ENCODE peak calls at places on chromosome 15, in six cellular contexts. G is GM23338, S is HCT116, J is neural progenitor cell, U is IMR-90, X is H9. A is an unnamed sample.

GRCh38 chr15:49620174-49620573 is 444 bp downstream of the FAM227B start:
- DNase-seq in J (no peak), U (peak), S (no peak), X (no peak), G (peak), A (no peak)

GRCh38 chr15:39657181-39657580 is 76.3 kb downstream of the THBS1 start:
- DNase-seq in U (no peak), G (no peak), S (no peak), X (no peak), J (no peak), A (no peak)

GRCh38 chr15:72892986-72893385 is 109.4 kb upstream of the ADPGK start:
- DNase-seq in S (no peak), J (no peak), X (no peak), U (no peak), G (no peak), A (no peak)

GRCh38 chr15:98139337-98139736 is 178.8 kb downstream of the ARRDC4 start:
- DNase-seq in X (no peak), S (no peak), G (no peak), J (no peak), U (no peak), A (no peak)

GRCh38 chr15:61227269-61228024 is 1.7 kb downstream of the RORA start:
- DNase-seq in X (peak), J (peak), S (no peak), G (peak), U (peak), A (no peak)

GRCh38 chr15:75043509-75044257 is 20.3 kb downstream of the PPCDC start:
- DNase-seq in U (peak), G (no peak), J (no peak), S (no peak), X (no peak), A (no peak)

GRCh38 chr15:74320358-74321247 is 46.8 kb downstream of the CYP11A1 start:
- DNase-seq in G (peak), X (peak), U (peak), J (peak), S (peak), A (no peak)

GRCh38 chr15:101049856-101050646 is 130.9 kb downstream of the LRRK1 start:
- DNase-seq in G (no peak), U (no peak), S (no peak), X (no peak), J (no peak), A (no peak)

GRCh38 chr15:36067483-36068274 is 511.7 kb upstream of the CDIN1 start:
- DNase-seq in S (no peak), G (no peak), J (no peak), U (no peak), X (no peak), A (no peak)

GRCh38 chr15:75843618-75844610 is 667 bp downstream of the UBE2Q2 start:
- DNase-seq in G (peak), X (peak), U (peak), J (peak), S (no peak), A (no peak)

GRCh38 chr15:70192041-70192440 is 94.3 kb upstream of the TLE3 start:
- DNase-seq in U (no peak), G (no peak), J (no peak), X (no peak), S (no peak), A (no peak)

GRCh38 chr15:61155741-61156700 is 73.1 kb downstream of the RORA start:
- DNase-seq in S (no peak), X (no peak), J (no peak), G (peak), U (no peak), A (no peak)

GRCh38 chr15:70066422-70066821 is 31.3 kb downstream of the TLE3 start:
- DNase-seq in J (no peak), X (no peak), U (peak), G (no peak), S (no peak), A (no peak)

GRCh38 chr15:22786868-22787698 is 639 bp downstream of the NIPA1 start:
- DNase-seq in S (no peak), X (peak), U (no peak), J (peak), G (peak), A (no peak)

GRCh38 chr15:30859091-30859874 is 44.4 kb upstream of the FAN1 start:
- DNase-seq in J (peak), X (no peak), S (peak), U (peak), G (peak), A (no peak)

GRCh38 chr15:88258021-88258641 is 1.6 kb upstream of the NTRK3 start:
- DNase-seq in G (peak), S (peak), U (no peak), J (peak), X (peak), A (no peak)

GRCh38 chr15:60351066-60351465 is 46.7 kb downstream of the ANXA2 start:
- DNase-seq in G (no peak), U (no peak), X (no peak), J (no peak), S (no peak), A (peak)

GRCh38 chr15:70855764-70856163 is 1.8 kb upstream of the LARP6 start:
- DNase-seq in J (no peak), X (no peak), G (no peak), S (no peak), U (peak), A (no peak)

GRCh38 chr15:28127036-28127435 is 27.9 kb upstream of the OCA2 start:
- DNase-seq in U (no peak), S (no peak), G (no peak), X (no peak), J (no peak), A (no peak)

GRCh38 chr15:70088427-70088826 is 9.3 kb downstream of the TLE3 start:
- DNase-seq in J (no peak), X (no peak), S (no peak), U (no peak), G (no peak), A (no peak)

GRCh38 chr15:37106490-37107001 is 6.2 kb upstream of the MEIS2 start:
- DNase-seq in J (peak), U (peak), X (peak), S (no peak), G (peak), A (no peak)

GRCh38 chr15:101811902-101812301 is at the start of gene OR4F15:
- DNase-seq in X (no peak), G (no peak), J (no peak), U (no peak), S (no peak), A (no peak)

GRCh38 chr15:98728107-98728810 is 79.9 kb downstream of the IGF1R start:
- DNase-seq in G (no peak), U (no peak), X (no peak), J (no peak), S (no peak), A (no peak)

GRCh38 chr15:94075349-94075748 is 156.0 kb upstream of the MCTP2 start:
- DNase-seq in J (no peak), G (no peak), U (peak), X (no peak), S (no peak), A (no peak)

GRCh38 chr15:43433661-43434303 is 59.2 kb downstream of the TP53BP1 start:
- DNase-seq in S (no peak), X (no peak), J (no peak), G (no peak), U (no peak), A (no peak)

GRCh38 chr15:41286665-41287333 is 45.6 kb downstream of the OIP5 start:
- DNase-seq in G (no peak), U (peak), J (no peak), S (no peak), X (no peak), A (no peak)

GRCh38 chr15:81981888-81982287 is 63.9 kb downstream of the MEX3B start:
- DNase-seq in J (no peak), S (no peak), U (no peak), X (no peak), G (no peak), A (no peak)

GRCh38 chr15:101539492-101539891 is 50.0 kb upstream of the PCSK6 start:
- DNase-seq in X (peak), J (no peak), U (no peak), S (no peak), G (no peak), A (no peak)

GRCh38 chr15:89143503-89144162 is 55.4 kb downstream of the ABHD2 start:
- DNase-seq in S (no peak), G (no peak), X (no peak), J (no peak), U (peak), A (no peak)

GRCh38 chr15:32824777-32825176 is 107.0 kb downstream of the GREM1 start:
- DNase-seq in X (no peak), J (no peak), G (no peak), U (peak), S (no peak), A (peak)

GRCh38 chr15:77832874-77833273 is 200.2 kb upstream of the LINGO1 start:
- DNase-seq in U (no peak), J (no peak), G (no peak), S (no peak), X (no peak), A (no peak)

GRCh38 chr15:87579537-87579936 is 677.0 kb downstream of the NTRK3 start:
- DNase-seq in G (no peak), U (no peak), S (no peak), J (no peak), X (no peak), A (no peak)

GRCh38 chr15:24772709-24773373 is 97.3 kb downstream of the NPAP1 start:
- DNase-seq in U (peak), X (peak), S (no peak), G (peak), J (peak), A (no peak)

GRCh38 chr15:40955930-40956542 is 2.8 kb downstream of the CHAC1 start:
- DNase-seq in X (no peak), G (no peak), J (no peak), S (no peak), U (peak), A (no peak)

GRCh38 chr15:52144656-52145055 is 32.1 kb upstream of the BCL2L10 start:
- DNase-seq in J (no peak), S (no peak), X (no peak), G (no peak), U (peak), A (no peak)

GRCh38 chr15:50017522-50017921 is 101.5 kb downstream of the ATP8B4 start:
- DNase-seq in S (no peak), U (no peak), G (no peak), X (no peak), J (no peak), A (no peak)

GRCh38 chr15:45903283-45903682 is 268.5 kb downstream of the SQOR start:
- DNase-seq in J (no peak), G (no peak), U (no peak), X (no peak), S (no peak), A (no peak)

GRCh38 chr15:25465835-25466234 is 27.0 kb upstream of the UBE3A start:
- DNase-seq in S (no peak), J (no peak), X (no peak), U (no peak), G (no peak), A (no peak)

GRCh38 chr15:86333819-86334218 is 254.1 kb downstream of the AGBL1 start:
- DNase-seq in U (no peak), S (no peak), X (no peak), J (no peak), G (no peak), A (no peak)
- H3K4me2 ChIP-seq in U (no peak), S (no peak), X (no peak), J (no peak), G (no peak), A (peak)

DNA sequence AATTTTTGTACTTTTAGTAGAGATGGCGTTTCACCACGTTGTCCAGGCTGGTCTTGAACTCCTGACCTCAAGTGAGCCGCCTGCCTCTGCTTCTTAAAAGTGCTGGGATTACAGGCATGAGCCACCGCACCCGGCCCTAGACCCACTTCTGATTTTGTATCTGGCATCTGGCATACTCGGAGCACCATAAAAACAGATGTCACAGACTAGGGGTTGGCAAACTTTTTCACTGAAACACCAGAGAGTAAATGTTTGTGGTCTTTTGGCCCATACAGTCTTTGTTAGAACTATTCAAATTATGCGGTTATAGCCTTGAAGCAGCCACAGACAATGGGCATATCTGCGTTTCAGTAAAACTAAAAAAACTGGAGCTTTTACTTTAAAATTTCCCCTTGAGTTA is 110.7 kb downstream of the TJP1 start:
- DNase-seq in G (no peak), X (no peak), J (no peak), S (no peak), U (no peak), A (no peak)
- H3K4me2 ChIP-seq in G (no peak), X (no peak), J (no peak), S (no peak), U (no peak), A (no peak)

DNA sequence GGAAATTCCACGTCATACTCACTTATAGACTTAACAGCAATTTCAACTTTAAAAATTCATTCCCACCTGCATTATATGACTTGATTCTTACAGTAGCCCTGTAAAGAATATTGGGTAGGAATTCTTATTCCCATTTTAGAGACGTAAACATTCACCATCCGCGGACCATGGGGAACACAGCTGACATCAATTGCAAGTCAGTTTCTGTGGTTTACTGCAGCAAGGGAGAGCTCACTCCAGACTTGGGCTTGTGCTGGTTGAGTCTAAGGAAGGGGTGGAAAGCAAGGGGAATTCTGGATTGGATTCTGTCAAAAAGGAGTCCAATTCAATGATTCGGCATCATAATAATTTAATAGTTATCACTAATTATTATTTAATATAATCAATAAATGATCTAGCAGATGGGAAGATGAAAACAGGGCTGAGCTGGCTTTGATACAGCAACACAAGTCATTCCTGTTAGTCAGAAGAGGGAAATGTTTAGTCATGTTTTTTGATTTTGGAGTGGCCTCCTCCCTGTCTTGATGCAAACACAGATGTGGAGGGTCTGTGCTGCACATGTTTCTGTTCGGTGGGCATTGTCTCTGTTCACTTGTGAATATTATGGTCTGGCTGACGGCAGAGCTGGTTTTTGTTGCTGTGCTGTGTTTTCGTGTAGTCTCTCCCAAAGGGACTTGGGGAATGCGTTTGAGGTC is 9.7 kb downstream of the LIPC start:
- DNase-seq in U (peak), S (no peak), J (no peak), X (no peak), G (no peak), A (peak)
- H3K4me2 ChIP-seq in U (no peak), S (peak), J (no peak), X (no peak), G (no peak), A (peak)

GRCh38 chr15:68642491-68642845 is 63.7 kb downstream of the CORO2B start:
- DNase-seq in X (peak), J (no peak), G (peak), S (no peak), U (peak), A (no peak)
- H3K4me2 ChIP-seq in X (no peak), J (no peak), G (peak), S (no peak), U (peak), A (peak)

GRCh38 chr15:68209272-68209671 is 4.1 kb upstream of the CALML4 start:
- DNase-seq in X (peak), G (no peak), J (no peak), U (no peak), S (no peak), A (no peak)

GRCh38 chr15:68209735-68210408 is 4.7 kb upstream of the CALML4 start:
- DNase-seq in G (no peak), X (no peak), J (no peak), U (no peak), S (no peak), A (no peak)

GRCh38 chr15:68210409-68210756 is 5.3 kb upstream of the CALML4 start:
- DNase-seq in S (no peak), G (no peak), J (no peak), U (no peak), X (peak), A (no peak)

GRCh38 chr15:68211656-68212320 is 6.7 kb upstream of the CALML4 start:
- DNase-seq in U (no peak), S (no peak), X (no peak), G (no peak), J (no peak), A (no peak)

DNA sequence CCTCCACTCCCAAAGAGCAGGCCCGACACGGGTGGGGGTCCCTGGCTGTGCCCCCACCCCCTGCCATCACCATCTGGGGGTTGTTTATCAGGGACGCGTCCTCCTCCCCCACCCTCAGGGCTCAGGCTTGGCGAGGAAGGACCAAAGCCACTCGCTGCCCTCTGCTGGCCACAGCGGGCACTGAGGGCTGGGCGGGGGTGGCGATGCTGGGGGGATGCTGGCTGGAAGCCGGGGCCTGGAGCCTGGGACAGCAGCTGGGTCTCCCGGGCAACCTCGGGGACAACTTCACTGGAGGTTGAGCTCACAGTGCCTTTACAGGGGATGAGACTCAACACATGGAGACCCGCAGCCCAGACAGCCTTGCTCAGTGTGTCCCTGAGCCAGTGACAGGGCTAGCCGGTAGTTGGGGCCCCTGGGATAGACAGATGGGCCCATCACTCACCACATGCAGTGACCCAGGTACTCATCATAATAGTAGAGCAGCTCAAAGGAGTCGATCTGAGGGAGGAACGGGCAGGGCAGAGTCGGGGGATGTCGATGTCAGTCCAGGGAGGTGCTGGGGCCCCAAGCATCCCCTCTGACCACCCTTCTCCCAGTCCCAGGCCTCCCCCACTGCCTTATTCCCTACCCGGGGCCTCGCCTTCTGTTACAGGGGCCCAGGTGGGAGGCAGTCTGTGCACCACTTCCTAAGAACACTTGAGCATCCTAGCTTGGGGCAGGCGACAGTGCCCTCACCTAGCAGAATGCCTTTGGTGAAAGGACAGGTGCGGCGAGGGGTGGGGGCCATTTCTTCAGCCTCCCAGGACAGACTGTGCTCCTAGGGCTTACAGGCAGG is 5.9 kb upstream of the CALML4 start:
- DNase-seq in G (peak), S (no peak), J (peak), X (peak), U (peak), A (no peak)
- H3K4me2 ChIP-seq in G (peak), S (no peak), J (no peak), X (no peak), U (peak), A (no peak)

GRCh38 chr15:62591842-62592838 is 427.1 kb upstream of the C2CD4B start:
- DNase-seq in U (peak), S (no peak), J (no peak), X (no peak), G (no peak), A (no peak)
- H3K4me2 ChIP-seq in U (no peak), S (no peak), J (no peak), X (no peak), G (no peak), A (no peak)

GRCh38 chr15:79966634-79967330 is 4.2 kb downstream of the BCL2A1 start:
- DNase-seq in G (no peak), U (no peak), J (no peak), X (no peak), S (no peak), A (no peak)

GRCh38 chr15:79967331-79968182 is 3.4 kb downstream of the BCL2A1 start:
- DNase-seq in S (no peak), G (no peak), J (no peak), X (no peak), U (no peak), A (no peak)

GRCh38 chr15:79965836-79966630 is 5.0 kb downstream of the BCL2A1 start:
- DNase-seq in U (peak), G (no peak), S (no peak), J (no peak), X (no peak), A (no peak)

GRCh38 chr15:79970921-79971434 is at the start of gene BCL2A1:
- DNase-seq in G (no peak), S (no peak), J (no peak), U (peak), X (no peak), A (peak)

GRCh38 chr15:79969175-79969574 is 1.8 kb downstream of the BCL2A1 start:
- DNase-seq in G (no peak), X (no peak), S (no peak), U (no peak), J (no peak), A (no peak)
- H3K4me2 ChIP-seq in G (no peak), X (no peak), S (no peak), U (no peak), J (no peak), A (no peak)

GRCh38 chr15:84953726-84954125 is 27.9 kb upstream of the PDE8A start:
- DNase-seq in G (no peak), U (no peak), J (no peak), S (no peak), X (no peak), A (no peak)
- H3K4me2 ChIP-seq in G (no peak), U (no peak), J (no peak), S (no peak), X (no peak), A (no peak)

DNA sequence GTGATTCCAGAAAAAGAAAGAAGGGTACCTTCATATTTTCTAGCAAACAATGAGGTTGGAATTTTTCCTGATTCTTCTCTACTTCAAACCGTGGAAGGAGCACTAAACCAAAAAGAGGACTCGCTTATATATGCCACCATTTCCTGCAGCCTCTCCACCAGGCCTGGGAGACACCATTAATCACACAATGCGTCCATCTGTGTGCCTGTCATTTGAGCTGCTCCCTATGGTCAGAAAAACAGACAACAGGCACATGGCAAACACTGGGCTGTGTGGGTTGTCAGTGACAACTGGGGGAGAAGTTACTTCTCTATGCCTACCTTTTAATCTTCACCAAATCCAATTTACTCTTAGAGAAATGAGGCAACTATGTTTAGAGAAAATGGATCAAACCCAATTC is 71.9 kb downstream of the NR2F2 start:
- DNase-seq in S (no peak), X (no peak), U (no peak), J (no peak), G (no peak), A (no peak)
- H3K4me2 ChIP-seq in S (no peak), X (no peak), U (no peak), J (no peak), G (no peak), A (no peak)